ENCODE peak calls at places on chromosomes 6 and 20, in eight cellular contexts. S, G, I, B, E, Z, T and D are unnamed samples.
A peak's percentile ranks its signal among the peaks of the same experiment; 100 is the strongest.

GRCh38 chr20:51679254-51679921 is 88.8 kb downstream of the ATP9A start:
- DNase-seq in S (no peak), G (no peak), I (no peak), B (no peak), E (no peak), Z (no peak), T (no peak), D (no peak)

GRCh38 chr20:25063546-25063945 is 5.6 kb upstream of the ACSS1 start:
- DNase-seq in S (no peak), G (no peak), I (no peak), B (no peak), E (no peak), Z (no peak), T (no peak), D (no peak)

GRCh38 chr20:61934716-61935530 is 130.8 kb downstream of the TAF4 start:
- DNase-seq in S (no peak), G (no peak), I (no peak), B (no peak), E (no peak), Z (no peak), T (no peak), D (no peak)

GRCh38 chr20:38806855-38807655 is 1.6 kb downstream of the PPP1R16B start:
- DNase-seq in S (peak; percentile 32), G (no peak), I (no peak), B (no peak), E (peak; percentile 54), Z (no peak), T (no peak), D (peak; percentile 37)

GRCh38 chr6:109055771-109056235 is 38.8 kb downstream of the SESN1 start:
- DNase-seq in S (no peak), G (no peak), I (no peak), B (no peak), E (no peak), Z (peak; percentile 41), T (no peak), D (no peak)

GRCh38 chr6:215335-216034 is 76.8 kb upstream of the DUSP22 start:
- DNase-seq in S (peak; percentile 67), G (no peak), I (no peak), B (no peak), E (peak; percentile 36), Z (no peak), T (no peak), D (peak; percentile 55)

GRCh38 chr20:19850190-19850533 is 92.1 kb downstream of the RIN2 start:
- DNase-seq in S (no peak), G (no peak), I (peak; percentile 24), B (no peak), E (no peak), Z (no peak), T (peak; percentile 49), D (no peak)

GRCh38 chr6:145715426-145715825 is 19.9 kb downstream of the EPM2A start:
- DNase-seq in S (no peak), G (no peak), I (no peak), B (no peak), E (no peak), Z (no peak), T (no peak), D (no peak)

GRCh38 chr20:22770240-22770800 is 185.9 kb upstream of the FOXA2 start:
- DNase-seq in S (no peak), G (no peak), I (no peak), B (no peak), E (no peak), Z (no peak), T (no peak), D (no peak)

GRCh38 chr20:17674722-17675518 is 7.1 kb downstream of the RRBP1 start:
- DNase-seq in S (no peak), G (no peak), I (peak; percentile 40), B (no peak), E (no peak), Z (no peak), T (peak; percentile 47), D (no peak)